ENCODE peak calls at places on chromosome 4, in six cellular contexts. Z, E, L, M, Y and U are unnamed samples.

GRCh38 chr4:119317996-119318395 is 3.9 kb downstream of the FABP2 start:
- DNase-seq in Z (no peak), E (no peak), L (no peak), M (no peak), Y (no peak), U (no peak)

GRCh38 chr4:56414135-56414675 is 21.2 kb downstream of the PPAT start:
- DNase-seq in Z (peak; percentile 26), E (no peak), L (no peak), M (no peak), Y (no peak), U (no peak)

GRCh38 chr4:54929459-54929858 is 195.9 kb downstream of the KDR start:
- DNase-seq in Z (no peak), E (no peak), L (no peak), M (no peak), Y (no peak), U (no peak)

GRCh38 chr4:41134581-41134980 is 79.8 kb downstream of the APBB2 start:
- DNase-seq in Z (no peak), E (no peak), L (no peak), M (no peak), Y (no peak), U (no peak)

GRCh38 chr4:85815796-85816459 is 341.0 kb downstream of the ARHGAP24 start:
- DNase-seq in Z (no peak), E (no peak), L (no peak), M (no peak), Y (no peak), U (no peak)

GRCh38 chr4:116180056-116180690 is 905.2 kb downstream of the TRAM1L1 start:
- DNase-seq in Z (no peak), E (no peak), L (no peak), M (no peak), Y (no peak), U (no peak)

GRCh38 chr4:26238782-26239647 is 81.8 kb upstream of the RBPJ start:
- DNase-seq in Z (peak; percentile 75), E (no peak), L (no peak), M (peak; percentile 8), Y (peak; percentile 48), U (no peak)

GRCh38 chr4:176583278-176583677 is 209.4 kb downstream of the VEGFC start:
- DNase-seq in Z (no peak), E (no peak), L (no peak), M (no peak), Y (no peak), U (no peak)

GRCh38 chr4:158809611-158810486 is 41.0 kb downstream of the FNIP2 start:
- DNase-seq in Z (peak; percentile 90), E (no peak), L (no peak), M (no peak), Y (peak; percentile 66), U (peak; percentile 30)

GRCh38 chr4:110075083-110075738 is 123.2 kb downstream of the ELOVL6 start:
- DNase-seq in Z (no peak), E (no peak), L (no peak), M (no peak), Y (no peak), U (no peak)

GRCh38 chr4:162422312-162422711 is 258.5 kb upstream of the FSTL5 start:
- DNase-seq in Z (no peak), E (no peak), L (no peak), M (no peak), Y (no peak), U (no peak)

GRCh38 chr4:185343726-185344581 is 51.8 kb downstream of the LRP2BP start:
- DNase-seq in Z (peak; percentile 27), E (no peak), L (no peak), M (no peak), Y (peak; percentile 30), U (no peak)

GRCh38 chr4:80138556-80139538 is 58.5 kb upstream of the PRDM8 start:
- DNase-seq in Z (peak; percentile 82), E (peak; percentile 54), L (no peak), M (no peak), Y (peak; percentile 41), U (no peak)

GRCh38 chr4:69936566-69936965 is 5.7 kb downstream of the CSN1S1 start:
- DNase-seq in Z (no peak), E (no peak), L (no peak), M (no peak), Y (no peak), U (no peak)

GRCh38 chr4:38565271-38566199 is 98.5 kb upstream of the KLF3 start:
- DNase-seq in Z (peak; percentile 82), E (no peak), L (no peak), M (no peak), Y (peak; percentile 63), U (no peak)

GRCh38 chr4:24801136-24801855 is 5.9 kb downstream of the SOD3 start:
- DNase-seq in Z (no peak), E (no peak), L (no peak), M (no peak), Y (no peak), U (no peak)